ENCODE peak calls at places on chromosome 22, in four cellular contexts. J is pancreas, A is PC-3, M is substantia nigra. R is an unnamed sample.

GRCh38 chr22:35131423-35132050 is 65.6 kb downstream of the ISX start:
- DNase-seq in J (no peak), A (no peak), M (no peak), R (no peak)

GRCh38 chr22:35070451-35071093 is 4.6 kb downstream of the ISX start:
- DNase-seq in J (no peak), A (peak), M (no peak), R (no peak)

GRCh38 chr22:35312198-35313059 is 12.7 kb downstream of the TOM1 start:
- DNase-seq in J (peak), A (peak), M (no peak), R (no peak)

GRCh38 chr22:21594865-21595452 is 27.4 kb downstream of the UBE2L3 start:
- DNase-seq in J (no peak), A (no peak), M (peak), R (no peak)

GRCh38 chr22:31828739-31829138 is 74.9 kb downstream of the DEPDC5 start:
- DNase-seq in J (no peak), A (no peak), M (no peak), R (no peak)

GRCh38 chr22:41405588-41405987 is 23.8 kb downstream of the TEF start:
- DNase-seq in J (no peak), A (no peak), M (no peak), R (no peak)

GRCh38 chr22:44098021-44098739 is 74.1 kb downstream of the PARVB start:
- DNase-seq in J (no peak), A (no peak), M (no peak), R (no peak)

GRCh38 chr22:30668306-30668655 is 606 bp upstream of the DUSP18 start:
- DNase-seq in J (no peak), A (no peak), M (no peak), R (no peak)

GRCh38 chr22:23242473-23243001 is 62.2 kb downstream of the BCR start:
- DNase-seq in J (no peak), A (no peak), M (no peak), R (no peak)

GRCh38 chr22:49143812-49144211 is 683.9 kb downstream of the BRD1 start:
- DNase-seq in J (no peak), A (no peak), M (no peak), R (no peak)

GRCh38 chr22:49289822-49290221 is 537.9 kb downstream of the BRD1 start:
- DNase-seq in J (no peak), A (no peak), M (no peak), R (no peak)

GRCh38 chr22:50735739-50736030 is 2.3 kb upstream of the ACR start:
- DNase-seq in J (no peak), A (no peak), M (no peak), R (no peak)

GRCh38 chr22:20752104-20752741 is 21.7 kb upstream of the SERPIND1 start:
- DNase-seq in J (no peak), A (no peak), M (no peak), R (no peak)

GRCh38 chr22:30605449-30606110 is 1.4 kb upstream of the TCN2 start:
- DNase-seq in J (peak), A (peak), M (no peak), R (no peak)

GRCh38 chr22:50544078-50544745 is 1.5 kb upstream of the KLHDC7B start:
- DNase-seq in J (peak), A (no peak), M (no peak), R (peak)

GRCh38 chr22:40023226-40023925 is 28.6 kb downstream of the FAM83F start:
- DNase-seq in J (no peak), A (no peak), M (no peak), R (no peak)

GRCh38 chr22:36419177-36419911 is 31.6 kb upstream of the MYH9 start:
- DNase-seq in J (no peak), A (no peak), M (peak), R (no peak)

GRCh38 chr22:24189249-24190158 is 8.2 kb downstream of the SUSD2 start:
- DNase-seq in J (peak), A (peak), M (peak), R (no peak)

GRCh38 chr22:30210235-30210831 is 36.2 kb downstream of the LIF start:
- DNase-seq in J (peak), A (peak), M (peak), R (no peak)

GRCh38 chr22:24703101-24703500 is 71.4 kb downstream of the PIWIL3 start:
- DNase-seq in J (no peak), A (no peak), M (no peak), R (no peak)

GRCh38 chr22:35726933-35727332 is 9.3 kb downstream of the APOL5 start:
- DNase-seq in J (no peak), A (no peak), M (no peak), R (no peak)

GRCh38 chr22:42819412-42820069 is 37.5 kb downstream of the ARFGAP3 start:
- DNase-seq in J (no peak), A (no peak), M (no peak), R (no peak)
- H3K27ac ChIP-seq in J (no peak), A (peak), M (no peak), R (no peak)

GRCh38 chr22:45402466-45402865 is 10.9 kb downstream of the SMC1B start:
- DNase-seq in J (no peak), A (no peak), M (no peak), R (no peak)
- H3K27ac ChIP-seq in J (no peak), A (no peak), M (no peak), R (no peak)

DNA sequence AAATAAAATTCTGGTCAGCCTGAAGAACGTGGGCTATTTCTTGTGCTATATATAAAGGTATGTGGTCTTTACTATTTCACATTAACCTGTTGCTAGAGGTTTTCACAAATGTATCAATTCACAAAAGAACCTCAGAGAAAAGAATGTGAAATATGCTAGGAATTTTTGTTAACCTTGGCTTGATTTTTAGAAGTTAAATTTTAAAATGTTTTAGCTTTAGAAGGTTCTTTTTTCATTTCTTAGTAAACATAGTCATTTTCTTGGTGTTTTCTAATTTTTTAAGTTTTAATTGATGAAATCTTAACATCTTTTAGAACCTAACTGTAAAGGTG is 61.4 kb downstream of the C22orf31 start:
- DNase-seq in J (no peak), A (no peak), M (no peak), R (no peak)
- H3K27ac ChIP-seq in J (no peak), A (no peak), M (no peak), R (no peak)

DNA sequence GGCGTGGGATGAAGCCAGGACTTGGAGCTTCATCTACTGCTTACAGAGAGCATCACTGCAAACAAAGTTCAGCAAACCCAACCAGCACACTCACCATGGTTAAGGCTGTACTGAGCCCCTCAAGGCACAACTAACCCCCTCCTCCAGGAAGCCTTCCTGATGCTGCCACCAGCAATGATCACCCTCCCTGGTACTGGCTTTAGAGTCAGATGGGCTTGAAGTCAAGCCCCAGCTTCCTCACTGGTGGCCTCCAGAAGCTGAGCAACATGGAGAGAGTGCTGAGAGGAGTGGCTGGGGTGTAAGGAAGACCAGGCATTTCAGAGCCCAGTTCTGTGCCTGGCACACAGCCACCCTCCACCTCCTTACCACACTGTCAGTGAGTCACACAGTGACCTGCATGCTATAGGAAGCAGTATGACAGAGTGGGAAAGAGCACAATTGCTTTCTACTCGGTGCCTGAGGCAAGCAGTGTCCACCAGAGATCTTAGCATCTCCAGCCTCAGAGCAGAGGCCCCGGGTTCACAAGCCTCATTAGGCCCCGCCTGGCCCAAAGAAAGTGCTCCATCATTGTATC is 24.7 kb upstream of the BAIAP2L2 start:
- DNase-seq in J (no peak), A (peak), M (no peak), R (no peak)
- H3K27ac ChIP-seq in J (no peak), A (peak), M (no peak), R (no peak)

GRCh38 chr22:38716271-38716670 is 10.5 kb downstream of the GTPBP1 start:
- DNase-seq in J (no peak), A (no peak), M (no peak), R (no peak)
- H3K27ac ChIP-seq in J (no peak), A (no peak), M (no peak), R (no peak)

DNA sequence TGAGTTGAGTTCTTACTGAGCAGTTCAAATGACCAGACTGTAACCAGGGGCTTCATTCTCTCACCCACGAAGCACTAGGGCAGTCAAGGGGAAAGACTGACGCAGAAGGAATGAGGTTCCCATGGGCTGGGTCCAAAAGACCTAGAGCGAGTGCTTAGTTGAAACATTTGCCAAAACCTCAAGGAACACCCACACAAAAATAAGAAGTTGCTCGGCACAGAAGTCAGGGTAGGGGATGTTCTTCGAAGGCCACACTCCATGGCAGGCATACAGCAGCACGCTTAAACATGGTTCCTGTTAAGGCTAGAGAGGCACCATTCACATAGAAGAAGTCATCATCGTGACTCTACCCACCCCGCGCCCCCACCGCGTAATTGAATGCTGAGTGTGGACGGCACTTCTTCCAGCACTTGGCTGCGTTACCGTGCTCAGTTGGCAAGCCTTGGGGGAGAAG is 52.9 kb downstream of the TIMP3 start:
- DNase-seq in J (no peak), A (no peak), M (peak), R (no peak)
- H3K27ac ChIP-seq in J (no peak), A (no peak), M (no peak), R (no peak)

DNA sequence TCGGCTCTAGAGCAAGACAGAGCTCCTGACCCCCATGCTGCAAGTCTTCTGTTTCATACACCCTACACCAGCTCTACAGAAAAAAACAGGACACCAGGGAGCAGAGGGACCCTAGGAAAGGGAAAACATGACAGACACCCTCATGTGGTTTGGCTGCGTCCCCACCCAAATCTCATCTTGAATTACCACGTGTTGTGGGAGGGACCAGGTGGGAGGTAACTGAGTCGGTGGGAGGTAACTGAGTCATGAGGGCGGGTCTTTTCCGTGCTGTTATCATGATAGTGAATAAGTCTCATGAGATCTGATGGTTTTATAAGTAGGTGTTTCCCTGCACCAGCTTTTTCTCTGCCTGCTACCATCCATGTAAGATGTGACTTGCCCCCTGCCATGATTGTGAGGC is 6.6 kb upstream of the C22orf39 start:
- DNase-seq in J (no peak), A (no peak), M (no peak), R (no peak)
- H3K27ac ChIP-seq in J (no peak), A (no peak), M (no peak), R (no peak)

GRCh38 chr22:46828323-46829139 is 66.1 kb downstream of the TBC1D22A start:
- DNase-seq in J (no peak), A (peak), M (no peak), R (no peak)

GRCh38 chr22:46826438-46826837 is 64.0 kb downstream of the TBC1D22A start:
- DNase-seq in J (no peak), A (no peak), M (no peak), R (no peak)

GRCh38 chr22:46829140-46829891 is 66.9 kb downstream of the TBC1D22A start:
- DNase-seq in J (no peak), A (peak), M (no peak), R (no peak)

GRCh38 chr22:46827072-46827780 is 64.8 kb downstream of the TBC1D22A start:
- DNase-seq in J (no peak), A (no peak), M (no peak), R (no peak)

DNA sequence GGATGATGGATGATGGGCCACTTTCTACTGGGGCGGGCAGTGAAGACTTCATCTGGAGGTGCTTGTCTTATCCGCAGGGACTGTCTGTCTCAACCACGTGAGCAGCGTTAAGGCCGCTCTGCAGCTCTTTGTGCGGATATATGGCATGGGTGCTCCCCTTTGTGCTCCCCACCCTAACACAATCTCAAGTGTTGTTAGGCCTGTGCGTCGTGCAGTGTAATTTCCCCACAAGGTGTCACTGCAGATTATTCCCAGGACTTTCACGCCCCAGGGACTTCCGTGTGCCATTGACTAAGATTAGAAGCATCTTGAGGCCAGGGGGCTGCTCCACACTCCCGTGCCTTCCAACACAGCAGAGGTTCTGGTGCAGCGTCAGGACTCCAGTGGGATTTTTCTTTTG is 65.3 kb downstream of the TBC1D22A start:
- DNase-seq in J (no peak), A (no peak), M (no peak), R (no peak)
- H3K27ac ChIP-seq in J (no peak), A (peak), M (no peak), R (no peak)

DNA sequence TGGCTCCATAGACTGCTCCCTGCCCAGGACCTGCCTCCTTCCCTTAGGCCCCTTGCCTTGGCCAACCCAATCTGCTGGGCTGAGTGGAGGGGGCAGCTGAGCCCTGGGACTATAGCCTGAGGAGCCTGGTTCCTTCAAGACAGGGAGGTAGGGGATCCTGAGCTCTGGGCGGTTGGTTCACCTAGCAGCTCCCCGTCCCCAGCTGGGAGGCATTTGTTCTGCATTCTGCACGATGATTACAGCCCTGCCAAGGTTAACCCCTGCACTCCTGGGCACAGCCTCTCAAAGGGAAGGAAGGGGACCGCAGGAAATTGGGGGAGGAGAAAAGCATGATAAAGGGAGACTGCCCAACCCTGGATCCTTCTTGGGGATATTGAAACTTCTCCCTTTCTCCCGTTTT is 3.5 kb upstream of the CDC42EP1 start:
- DNase-seq in J (no peak), A (no peak), M (no peak), R (no peak)
- H3K27ac ChIP-seq in J (peak), A (no peak), M (no peak), R (no peak)

R was measured in caudate nucleus.